ENCODE peak calls at places on chromosomes 12 and 14, in nine cellular contexts. One of them, this sample, is unnamed.

GRCh38 chr14:91873476-91874265 is 6.3 kb upstream of the TC2N start:
- DNase-seq in mammary epithelial cell: peak; percentile 74
- DNase-seq in esophagus squamous epithelium: peak; percentile 14
- DNase-seq in fibroblast of lung: peak; percentile 46
- DNase-seq in cardiac muscle cell: peak; percentile 45
- DNase-seq in prostate gland: no peak
- DNase-seq in sigmoid colon: no peak
- DNase-seq in thoracic aorta: no peak
- DNase-seq in lower leg skin: no peak
- DNase-seq in this sample: no peak

GRCh38 chr14:53501361-53502320 is 348.5 kb upstream of the DDHD1 start:
- DNase-seq in cardiac muscle cell: peak; percentile 9
- DNase-seq in thoracic aorta: no peak
- DNase-seq in mammary epithelial cell: no peak
- DNase-seq in esophagus squamous epithelium: no peak
- DNase-seq in lower leg skin: no peak
- DNase-seq in fibroblast of lung: peak; percentile 66
- DNase-seq in sigmoid colon: no peak
- DNase-seq in prostate gland: peak; percentile 31
- DNase-seq in this sample: no peak

GRCh38 chr12:78891646-78892353 is 27.2 kb downstream of the SYT1 start:
- DNase-seq in thoracic aorta: no peak
- DNase-seq in prostate gland: no peak
- DNase-seq in mammary epithelial cell: no peak
- DNase-seq in cardiac muscle cell: no peak
- DNase-seq in lower leg skin: no peak
- DNase-seq in esophagus squamous epithelium: no peak
- DNase-seq in fibroblast of lung: no peak
- DNase-seq in sigmoid colon: no peak
- DNase-seq in this sample: no peak

GRCh38 chr14:99524804-99525698 is 43.8 kb downstream of the CCNK start:
- DNase-seq in lower leg skin: no peak
- DNase-seq in esophagus squamous epithelium: no peak
- DNase-seq in prostate gland: peak; percentile 34
- DNase-seq in cardiac muscle cell: peak; percentile 43
- DNase-seq in thoracic aorta: no peak
- DNase-seq in sigmoid colon: no peak
- DNase-seq in fibroblast of lung: peak; percentile 68
- DNase-seq in mammary epithelial cell: no peak
- DNase-seq in this sample: no peak

GRCh38 chr12:109777544-109777943 is 55.7 kb downstream of the TRPV4 start:
- DNase-seq in cardiac muscle cell: peak; percentile 13
- DNase-seq in fibroblast of lung: peak; percentile 28
- DNase-seq in prostate gland: no peak
- DNase-seq in thoracic aorta: no peak
- DNase-seq in esophagus squamous epithelium: no peak
- DNase-seq in sigmoid colon: no peak
- DNase-seq in lower leg skin: no peak
- DNase-seq in mammary epithelial cell: peak; percentile 63
- DNase-seq in this sample: no peak

GRCh38 chr12:75913502-75914110 is 118.0 kb downstream of the PHLDA1 start:
- DNase-seq in thoracic aorta: no peak
- DNase-seq in mammary epithelial cell: no peak
- DNase-seq in fibroblast of lung: peak; percentile 54
- DNase-seq in cardiac muscle cell: peak; percentile 54
- DNase-seq in lower leg skin: no peak
- DNase-seq in prostate gland: no peak
- DNase-seq in sigmoid colon: no peak
- DNase-seq in esophagus squamous epithelium: no peak
- DNase-seq in this sample: no peak

GRCh38 chr12:127457726-127458125 is 809.2 kb upstream of the TMEM132C start:
- DNase-seq in mammary epithelial cell: no peak
- DNase-seq in prostate gland: no peak
- DNase-seq in esophagus squamous epithelium: no peak
- DNase-seq in cardiac muscle cell: no peak
- DNase-seq in thoracic aorta: no peak
- DNase-seq in lower leg skin: no peak
- DNase-seq in sigmoid colon: no peak
- DNase-seq in fibroblast of lung: no peak
- DNase-seq in this sample: no peak

GRCh38 chr12:11635341-11635740 is 14.1 kb upstream of the ETV6 start:
- DNase-seq in fibroblast of lung: peak; percentile 43
- DNase-seq in mammary epithelial cell: peak; percentile 90
- DNase-seq in thoracic aorta: no peak
- DNase-seq in sigmoid colon: no peak
- DNase-seq in cardiac muscle cell: no peak
- DNase-seq in lower leg skin: no peak
- DNase-seq in prostate gland: no peak
- DNase-seq in esophagus squamous epithelium: no peak
- DNase-seq in this sample: no peak

GRCh38 chr12:1583421-1584078 is 10.8 kb downstream of the FBXL14 start:
- DNase-seq in lower leg skin: peak; percentile 62
- DNase-seq in cardiac muscle cell: peak; percentile 94
- DNase-seq in prostate gland: peak; percentile 71
- DNase-seq in mammary epithelial cell: peak; percentile 70
- DNase-seq in fibroblast of lung: peak; percentile 79
- DNase-seq in esophagus squamous epithelium: no peak
- DNase-seq in sigmoid colon: peak; percentile 86
- DNase-seq in thoracic aorta: no peak
- DNase-seq in this sample: no peak

GRCh38 chr14:74964787-74965769 is 9.7 kb upstream of the PGF start:
- DNase-seq in esophagus squamous epithelium: no peak
- DNase-seq in fibroblast of lung: peak; percentile 42
- DNase-seq in thoracic aorta: no peak
- DNase-seq in lower leg skin: no peak
- DNase-seq in sigmoid colon: peak; percentile 39
- DNase-seq in mammary epithelial cell: no peak
- DNase-seq in prostate gland: no peak
- DNase-seq in cardiac muscle cell: peak; percentile 51
- DNase-seq in this sample: no peak

GRCh38 chr12:40634431-40635131 is 57.7 kb upstream of the CNTN1 start:
- DNase-seq in prostate gland: no peak
- DNase-seq in sigmoid colon: no peak
- DNase-seq in cardiac muscle cell: no peak
- DNase-seq in mammary epithelial cell: peak; percentile 16
- DNase-seq in lower leg skin: no peak
- DNase-seq in esophagus squamous epithelium: no peak
- DNase-seq in thoracic aorta: no peak
- DNase-seq in fibroblast of lung: no peak
- DNase-seq in this sample: no peak

DNA sequence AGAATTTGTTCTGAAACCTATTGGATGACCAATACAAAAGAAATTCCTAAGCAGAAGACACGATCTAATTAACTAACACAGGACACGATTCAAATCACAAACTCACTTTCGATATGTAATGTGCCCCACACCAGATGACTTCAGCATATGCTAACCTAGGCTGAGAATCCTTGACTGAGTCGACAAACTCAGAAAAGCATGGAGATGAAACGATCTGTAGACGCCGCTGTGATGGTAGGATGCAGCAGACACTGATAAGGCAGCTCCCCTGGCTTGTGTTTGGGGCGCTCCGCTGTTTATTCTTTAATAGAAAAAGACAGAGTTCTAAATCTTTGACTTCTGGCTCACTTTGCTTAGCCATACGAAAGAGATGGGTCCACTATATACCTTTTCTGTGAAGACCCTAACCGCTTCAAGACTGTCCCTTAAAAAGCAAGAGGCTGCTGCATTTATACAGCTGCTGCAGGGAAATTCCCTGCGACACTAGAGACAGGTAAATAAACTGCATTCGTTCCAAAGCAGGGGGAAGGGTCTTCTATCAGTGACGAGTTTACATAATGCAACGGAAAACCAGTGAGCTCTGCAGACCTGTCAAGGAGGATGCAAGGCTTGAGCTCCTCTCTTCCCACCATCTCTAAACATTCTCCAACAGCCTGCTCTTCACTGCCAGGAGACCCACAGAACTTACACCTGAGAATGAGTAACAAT is 926 bp downstream of the CHD8 start:
- DNase-seq in esophagus squamous epithelium: no peak
- DNase-seq in lower leg skin: no peak
- DNase-seq in cardiac muscle cell: no peak
- DNase-seq in sigmoid colon: no peak
- DNase-seq in fibroblast of lung: no peak
- DNase-seq in mammary epithelial cell: no peak
- DNase-seq in prostate gland: no peak
- DNase-seq in thoracic aorta: no peak
- DNase-seq in this sample: no peak
- TF ChIP-seq CTCF in esophagus squamous epithelium: no peak
- TF ChIP-seq CTCF in lower leg skin: no peak
- TF ChIP-seq CTCF in cardiac muscle cell: no peak
- TF ChIP-seq CTCF in sigmoid colon: no peak
- TF ChIP-seq CTCF in fibroblast of lung: no peak
- TF ChIP-seq CTCF in mammary epithelial cell: no peak
- TF ChIP-seq CTCF in prostate gland: no peak
- TF ChIP-seq CTCF in thoracic aorta: no peak
- TF ChIP-seq CTCF in this sample: no peak

GRCh38 chr14:100711117-100711462 is 15.6 kb upstream of the DLK1 start:
- DNase-seq in mammary epithelial cell: no peak
- DNase-seq in sigmoid colon: no peak
- DNase-seq in thoracic aorta: no peak
- DNase-seq in prostate gland: no peak
- DNase-seq in lower leg skin: no peak
- DNase-seq in cardiac muscle cell: no peak
- DNase-seq in fibroblast of lung: no peak
- DNase-seq in esophagus squamous epithelium: no peak
- DNase-seq in this sample: no peak

GRCh38 chr14:100711493-100711892 is 15.2 kb upstream of the DLK1 start:
- DNase-seq in esophagus squamous epithelium: no peak
- DNase-seq in mammary epithelial cell: no peak
- DNase-seq in sigmoid colon: no peak
- DNase-seq in thoracic aorta: no peak
- DNase-seq in lower leg skin: no peak
- DNase-seq in fibroblast of lung: no peak
- DNase-seq in cardiac muscle cell: no peak
- DNase-seq in prostate gland: no peak
- DNase-seq in this sample: no peak

GRCh38 chr14:100713720-100714119 is 13.0 kb upstream of the DLK1 start:
- DNase-seq in fibroblast of lung: no peak
- DNase-seq in esophagus squamous epithelium: no peak
- DNase-seq in mammary epithelial cell: no peak
- DNase-seq in lower leg skin: no peak
- DNase-seq in thoracic aorta: no peak
- DNase-seq in prostate gland: no peak
- DNase-seq in cardiac muscle cell: no peak
- DNase-seq in sigmoid colon: no peak
- DNase-seq in this sample: no peak

GRCh38 chr14:100714205-100714781 is 12.4 kb upstream of the DLK1 start:
- DNase-seq in mammary epithelial cell: no peak
- DNase-seq in prostate gland: no peak
- DNase-seq in sigmoid colon: no peak
- DNase-seq in thoracic aorta: no peak
- DNase-seq in esophagus squamous epithelium: no peak
- DNase-seq in cardiac muscle cell: no peak
- DNase-seq in fibroblast of lung: no peak
- DNase-seq in lower leg skin: no peak
- DNase-seq in this sample: no peak

GRCh38 chr14:100712490-100712889 is 14.2 kb upstream of the DLK1 start:
- DNase-seq in thoracic aorta: no peak
- DNase-seq in lower leg skin: no peak
- DNase-seq in cardiac muscle cell: no peak
- DNase-seq in sigmoid colon: no peak
- DNase-seq in prostate gland: no peak
- DNase-seq in mammary epithelial cell: no peak
- DNase-seq in esophagus squamous epithelium: no peak
- DNase-seq in fibroblast of lung: no peak
- DNase-seq in this sample: no peak
- H3K4me3 ChIP-seq in thoracic aorta: no peak overlapping the region
- H3K4me3 ChIP-seq in lower leg skin: no peak overlapping the region
- H3K4me3 ChIP-seq in cardiac muscle cell: no peak overlapping the region
- H3K4me3 ChIP-seq in sigmoid colon: no peak overlapping the region
- H3K4me3 ChIP-seq in prostate gland: no peak overlapping the region
- H3K4me3 ChIP-seq in mammary epithelial cell: no peak overlapping the region
- H3K4me3 ChIP-seq in esophagus squamous epithelium: no peak overlapping the region
- H3K4me3 ChIP-seq in fibroblast of lung: no peak overlapping the region
- H3K4me3 ChIP-seq in this sample: no peak overlapping the region

GRCh38 chr14:61253064-61253753 is 27.9 kb downstream of the TMEM30B start:
- DNase-seq in mammary epithelial cell: no peak
- DNase-seq in lower leg skin: no peak
- DNase-seq in prostate gland: no peak
- DNase-seq in fibroblast of lung: no peak
- DNase-seq in cardiac muscle cell: no peak
- DNase-seq in sigmoid colon: no peak
- DNase-seq in thoracic aorta: no peak
- DNase-seq in esophagus squamous epithelium: no peak
- DNase-seq in this sample: no peak
- TF ChIP-seq CTCF in mammary epithelial cell: no peak
- TF ChIP-seq CTCF in lower leg skin: no peak
- TF ChIP-seq CTCF in prostate gland: no peak
- TF ChIP-seq CTCF in fibroblast of lung: no peak
- TF ChIP-seq CTCF in cardiac muscle cell: no peak
- TF ChIP-seq CTCF in sigmoid colon: no peak
- TF ChIP-seq CTCF in thoracic aorta: no peak
- TF ChIP-seq CTCF in esophagus squamous epithelium: no peak
- TF ChIP-seq CTCF in this sample: no peak

GRCh38 chr12:68175566-68176033 is 16.1 kb upstream of the IFNG start:
- DNase-seq in mammary epithelial cell: peak; percentile 25
- DNase-seq in prostate gland: no peak
- DNase-seq in fibroblast of lung: no peak
- DNase-seq in cardiac muscle cell: no peak
- DNase-seq in thoracic aorta: no peak
- DNase-seq in esophagus squamous epithelium: no peak
- DNase-seq in sigmoid colon: no peak
- DNase-seq in lower leg skin: no peak
- DNase-seq in this sample: no peak

GRCh38 chr12:68178184-68178583 is 18.6 kb upstream of the IFNG start:
- DNase-seq in thoracic aorta: no peak
- DNase-seq in cardiac muscle cell: no peak
- DNase-seq in esophagus squamous epithelium: no peak
- DNase-seq in fibroblast of lung: no peak
- DNase-seq in sigmoid colon: no peak
- DNase-seq in mammary epithelial cell: peak; percentile 35
- DNase-seq in prostate gland: no peak
- DNase-seq in lower leg skin: no peak
- DNase-seq in this sample: no peak

GRCh38 chr12:68178774-68179439 is 19.4 kb upstream of the IFNG start:
- DNase-seq in sigmoid colon: no peak
- DNase-seq in mammary epithelial cell: no peak
- DNase-seq in prostate gland: no peak
- DNase-seq in lower leg skin: no peak
- DNase-seq in cardiac muscle cell: no peak
- DNase-seq in thoracic aorta: no peak
- DNase-seq in fibroblast of lung: no peak
- DNase-seq in esophagus squamous epithelium: no peak
- DNase-seq in this sample: no peak

GRCh38 chr12:68177562-68177961 is 18.0 kb upstream of the IFNG start:
- DNase-seq in esophagus squamous epithelium: no peak
- DNase-seq in mammary epithelial cell: no peak
- DNase-seq in cardiac muscle cell: no peak
- DNase-seq in prostate gland: no peak
- DNase-seq in sigmoid colon: no peak
- DNase-seq in fibroblast of lung: no peak
- DNase-seq in thoracic aorta: no peak
- DNase-seq in lower leg skin: no peak
- DNase-seq in this sample: no peak

DNA sequence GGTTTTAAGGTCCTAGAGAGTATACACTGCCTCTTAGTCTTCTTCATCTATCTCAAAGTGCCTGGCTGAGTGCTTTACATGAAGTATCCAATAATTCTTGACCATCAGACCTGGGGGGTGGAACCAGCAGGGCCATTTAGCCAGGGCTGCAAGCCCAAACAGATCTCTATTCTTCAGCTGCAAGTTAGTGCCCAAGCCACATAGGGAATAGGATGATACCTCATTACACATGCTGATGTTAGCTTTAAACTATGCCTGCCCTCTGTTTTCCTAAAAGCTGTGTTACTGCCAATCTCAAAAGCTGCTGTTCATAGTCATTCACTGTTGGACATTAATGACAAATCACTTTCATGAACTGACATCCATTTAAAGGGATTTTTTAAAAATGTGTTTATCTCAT is 16.7 kb upstream of the IFNG start:
- DNase-seq in mammary epithelial cell: peak; percentile 57
- DNase-seq in cardiac muscle cell: no peak
- DNase-seq in thoracic aorta: no peak
- DNase-seq in sigmoid colon: no peak
- DNase-seq in prostate gland: no peak
- DNase-seq in lower leg skin: no peak
- DNase-seq in fibroblast of lung: peak; percentile 13
- DNase-seq in esophagus squamous epithelium: no peak
- DNase-seq in this sample: no peak
- H3K4me3 ChIP-seq in mammary epithelial cell: no peak overlapping the region
- H3K4me3 ChIP-seq in cardiac muscle cell: no peak overlapping the region
- H3K4me3 ChIP-seq in thoracic aorta: no peak overlapping the region
- H3K4me3 ChIP-seq in sigmoid colon: no peak overlapping the region
- H3K4me3 ChIP-seq in prostate gland: no peak overlapping the region
- H3K4me3 ChIP-seq in lower leg skin: no peak overlapping the region
- H3K4me3 ChIP-seq in fibroblast of lung: no peak overlapping the region
- H3K4me3 ChIP-seq in esophagus squamous epithelium: no peak overlapping the region
- H3K4me3 ChIP-seq in this sample: no peak overlapping the region

This sample was measured in retinal pigment epithelial cell.